ENCODE peak calls at places on chromosomes 2 and 18, in eight cellular contexts. Z is suprapubic skin, D is left lung, Q is ovary, Y is lower lobe of right lung, B is fibroblast of lung, X is heart right ventricle, H is IMR-90. S is an unnamed sample.

GRCh38 chr18:59180150-59180845 is 39.7 kb upstream of the GRP start:
- DNase-seq in Z (no peak), Q (no peak), B (peak; percentile 61), Y (no peak), D (no peak), H (peak; percentile 62), X (no peak), S (no peak)

GRCh38 chr2:34731274-34731673 is 1132.2 kb upstream of the FAM98A start:
- DNase-seq in H (no peak), X (no peak), B (no peak), D (no peak), Z (no peak), Q (no peak), Y (no peak), S (peak; percentile 45)

GRCh38 chr2:16204791-16205620 is 264.7 kb downstream of the MYCN start:
- DNase-seq in H (no peak), Q (no peak), Z (no peak), B (no peak), X (no peak), Y (no peak), D (no peak), S (no peak)

GRCh38 chr2:218798767-218799504 is 17.0 kb downstream of the CYP27A1 start:
- DNase-seq in X (no peak), Q (no peak), B (peak; percentile 58), D (no peak), Z (no peak), H (peak; percentile 38), Y (no peak), S (no peak)

GRCh38 chr2:175066411-175066810 is 61.2 kb upstream of the CHN1 start:
- DNase-seq in H (no peak), Y (no peak), Z (no peak), X (no peak), B (peak; percentile 71), D (no peak), Q (no peak), S (no peak)

GRCh38 chr2:237732790-237733349 is 65.7 kb upstream of the RBM44 start:
- DNase-seq in Y (no peak), D (no peak), B (peak; percentile 40), X (peak; percentile 56), H (no peak), Z (no peak), Q (no peak), S (no peak)

GRCh38 chr18:76390452-76391035 is 104.5 kb downstream of the ZNF516 start:
- DNase-seq in Z (no peak), Y (no peak), B (no peak), X (no peak), Q (no peak), D (no peak), H (no peak), S (no peak)

GRCh38 chr18:50629148-50629631 is 69.3 kb downstream of the MAPK4 start:
- DNase-seq in H (no peak), Y (no peak), X (no peak), Z (no peak), Q (no peak), D (no peak), B (no peak), S (peak; percentile 37)

GRCh38 chr2:197809064-197809463 is 4.7 kb downstream of the PLCL1 start:
- DNase-seq in Z (no peak), X (no peak), Y (no peak), Q (no peak), B (no peak), D (no peak), H (no peak), S (no peak)

GRCh38 chr2:100104718-100105677 is 37.4 kb downstream of the AFF3 start:
- DNase-seq in D (peak; percentile 79), Y (no peak), Z (no peak), H (peak; percentile 11), B (peak; percentile 35), X (peak; percentile 25), Q (peak; percentile 31), S (no peak)

GRCh38 chr18:41096504-41096903 is 858.5 kb upstream of the PIK3C3 start:
- DNase-seq in Q (no peak), D (no peak), Y (no peak), H (peak; percentile 42), Z (no peak), B (peak; percentile 68), X (no peak), S (no peak)

GRCh38 chr2:32825291-32825712 is 121.5 kb upstream of the LTBP1 start:
- DNase-seq in D (no peak), H (peak; percentile 25), Q (peak; percentile 9), B (peak; percentile 45), X (no peak), Y (no peak), Z (no peak), S (no peak)

GRCh38 chr2:110871637-110872036 is 139.3 kb downstream of the ACOXL start:
- DNase-seq in B (no peak), Z (no peak), Q (no peak), Y (no peak), H (no peak), X (no peak), D (no peak), S (no peak)

GRCh38 chr2:47076586-47077441 is 78.3 kb downstream of the STPG4 start:
- DNase-seq in D (no peak), X (no peak), Y (peak; percentile 73), B (peak; percentile 99), Q (no peak), Z (no peak), H (peak; percentile 97), S (peak; percentile 95)

DNA sequence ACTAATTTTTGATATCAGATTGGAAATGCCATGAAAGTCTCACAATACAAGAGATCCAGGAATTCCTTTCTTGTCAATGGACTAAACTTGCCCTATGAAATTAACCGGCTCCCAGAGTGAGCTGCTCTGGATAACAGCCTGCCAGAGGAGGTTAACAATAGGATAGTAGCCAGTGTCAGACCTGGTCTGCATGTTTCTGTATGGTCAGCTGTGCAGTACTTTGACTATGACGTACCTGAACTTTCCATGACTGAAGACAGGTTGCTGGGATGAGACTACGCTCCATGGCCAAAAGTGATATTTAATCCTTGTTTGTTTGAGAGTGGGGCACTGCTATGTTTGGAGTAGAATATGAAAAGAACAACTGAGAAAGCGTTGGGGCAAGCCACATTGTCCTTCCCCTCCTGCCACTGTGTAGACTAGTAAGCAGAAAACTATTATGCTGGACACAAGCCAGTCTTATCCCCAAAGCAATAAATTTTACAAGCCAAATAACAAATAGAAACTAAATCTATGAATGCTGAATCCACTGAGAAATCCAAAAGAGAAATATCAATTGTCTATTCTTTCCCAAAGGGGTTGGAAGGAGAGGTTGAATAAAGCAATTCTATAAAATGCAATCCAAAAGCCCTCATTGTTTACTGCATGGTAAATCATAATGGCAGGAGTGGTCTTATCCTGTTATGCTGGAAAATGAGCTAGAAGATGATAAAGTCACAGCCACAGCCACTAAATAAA is 115.5 kb upstream of the CYP26B1 start:
- DNase-seq in Z (no peak), H (peak; percentile 5), X (no peak), Q (no peak), B (peak; percentile 34), Y (no peak), D (no peak), S (no peak)
- H3K27ac ChIP-seq in Z (no peak overlapping the region), H (no peak overlapping the region), X (no peak overlapping the region), Q (no peak overlapping the region), B (no peak overlapping the region), Y (no peak overlapping the region), D (no peak overlapping the region), S (no peak overlapping the region)

DNA sequence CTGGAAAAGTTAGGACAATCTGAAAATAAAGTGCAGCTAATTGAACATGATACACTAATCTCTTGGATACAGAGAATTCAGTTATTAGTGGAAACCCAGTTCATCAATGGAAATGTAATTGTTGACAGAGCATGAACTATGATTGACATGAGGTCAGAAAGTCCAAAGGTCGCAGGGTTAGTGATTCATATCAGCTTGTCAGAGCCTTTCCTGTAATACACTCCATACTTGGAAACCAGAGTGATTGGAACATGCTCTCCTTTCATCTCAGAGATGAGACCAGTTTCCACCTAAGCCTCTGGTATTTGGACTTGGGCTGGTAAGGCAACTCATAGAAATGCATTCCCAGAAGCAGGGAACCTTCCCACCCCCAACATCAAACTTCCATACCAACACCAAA is 8.5 kb upstream of the NCKAP5 start:
- DNase-seq in B (no peak), X (no peak), H (no peak), D (no peak), Q (no peak), Y (no peak), Z (no peak), S (no peak)
- H3K4me1 ChIP-seq in B (peaks cover 7% of the 10 kb centered on the region), X (peaks cover 13% of the 10 kb centered on the region), H (peaks cover 20% of the 10 kb centered on the region), D (no peaks in the 10 kb centered on the region), Q (no peaks in the 10 kb centered on the region), Y (peaks cover 11% of the 10 kb centered on the region), Z (peaks cover 22% of the 10 kb centered on the region), S (peaks cover 19% of the 10 kb centered on the region)

GRCh38 chr2:118086024-118086633 is 2.1 kb upstream of the INSIG2 start:
- DNase-seq in Y (no peak), B (no peak), Z (no peak), D (no peak), X (no peak), H (no peak), Q (no peak), S (no peak)

GRCh38 chr2:118091140-118091478 is 2.8 kb downstream of the INSIG2 start:
- DNase-seq in Q (no peak), X (no peak), H (no peak), Y (no peak), D (no peak), Z (no peak), B (peak; percentile 33), S (no peak)

GRCh38 chr2:118090387-118091139 is 2.3 kb downstream of the INSIG2 start:
- DNase-seq in D (no peak), H (no peak), Q (no peak), X (no peak), B (no peak), Y (no peak), Z (no peak), S (no peak)

GRCh38 chr2:118088051-118089014 is at the start of gene INSIG2:
- DNase-seq in D (peak; percentile 98), B (peak; percentile 96), X (peak; percentile 91), Z (peak; percentile 93), H (peak; percentile 91), Q (peak; percentile 87), Y (peak; percentile 98), S (peak; percentile 85)

DNA sequence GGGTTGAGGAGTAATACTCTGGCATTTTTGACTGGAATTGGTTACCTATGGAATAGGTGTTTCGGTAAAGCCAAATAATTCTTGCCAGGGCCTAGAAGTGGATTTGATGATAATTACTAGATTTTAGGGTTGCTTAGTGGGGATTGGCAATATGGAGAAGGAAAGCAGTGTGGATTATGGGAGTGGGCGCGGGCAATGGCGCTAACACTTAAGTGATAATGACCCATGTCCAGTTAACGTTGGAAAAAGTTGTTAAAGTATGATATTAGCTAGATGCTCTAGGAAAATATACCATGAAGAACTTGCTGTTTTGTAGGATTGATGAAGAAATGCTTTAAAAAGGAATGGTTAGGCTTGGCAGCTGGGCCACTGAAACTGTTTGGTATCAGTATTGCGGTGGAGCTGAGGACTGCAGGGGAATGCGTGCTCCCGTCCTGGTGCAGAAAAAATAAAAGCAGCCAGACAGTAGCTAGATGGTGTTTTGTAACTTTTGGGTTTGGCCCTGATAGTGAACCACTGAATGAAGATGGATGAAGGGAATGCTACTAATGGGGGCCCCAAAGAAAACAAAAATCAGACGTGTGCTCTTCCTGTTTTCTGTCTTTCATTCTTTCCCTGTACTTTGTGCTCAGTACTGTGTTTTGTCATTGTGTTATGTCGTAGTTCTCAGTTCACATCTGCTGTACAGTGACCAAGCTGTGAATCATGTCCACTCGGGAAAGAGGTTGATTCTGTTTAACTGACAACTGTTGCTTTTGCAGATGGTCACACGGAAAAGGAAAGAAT is 937 bp downstream of the INSIG2 start:
- DNase-seq in B (peak; percentile 60), X (no peak), D (peak; percentile 31), H (peak; percentile 58), Z (no peak), Y (no peak), Q (no peak), S (peak; percentile 38)
- TF ChIP-seq CTCF in B (peak; percentile 29), X (peak; percentile 28), D (peak; percentile 25), H (no peak), Z (peak; percentile 26), Y (peak; percentile 29), Q (no peak), S (peak; percentile 31)

GRCh38 chr2:64251497-64252277 is 107.5 kb upstream of the PELI1 start:
- DNase-seq in Q (no peak), B (no peak), Y (no peak), X (no peak), Z (no peak), D (no peak), H (no peak), S (no peak)
- H3K27ac ChIP-seq in Q (no peak overlapping the region), B (no peak overlapping the region), Y (no peak overlapping the region), X (no peak overlapping the region), Z (no peak overlapping the region), D (no peak overlapping the region), H (no peak overlapping the region), S (no peak overlapping the region)

S was measured in foreskin keratinocyte.